ENCODE peak calls at places on chromosomes 6 and 20, in eight cellular contexts. D is cardiac muscle cell; U is PC-9; R is lower lobe of right lung; L is left lung; F is astrocyte; Y is CD8-positive, alpha-beta T cell; C is PC-3. W is an unnamed sample.

GRCh38 chr6:107113460-107114212 is 1.7 kb downstream of the BEND3 start:
- DNase-seq in D (no peak), U (no peak), R (no peak), L (no peak), F (no peak), Y (no peak), C (no peak), W (no peak)

GRCh38 chr6:6699741-6700367 is 111.3 kb downstream of the LY86 start:
- DNase-seq in D (peak; percentile 75), U (peak; percentile 90), R (peak; percentile 77), L (peak; percentile 84), F (peak; percentile 92), Y (no peak), C (peak; percentile 86), W (peak; percentile 99)

GRCh38 chr6:104428201-104428600 is 431.5 kb downstream of the HACE1 start:
- DNase-seq in D (no peak), U (no peak), R (no peak), L (no peak), F (no peak), Y (no peak), C (no peak), W (no peak)

GRCh38 chr6:44386929-44387345 is 569 bp upstream of the CDC5L start:
- DNase-seq in D (no peak), U (peak; percentile 5), R (no peak), L (no peak), F (peak; percentile 52), Y (no peak), C (peak; percentile 31), W (peak; percentile 67)

GRCh38 chr6:89509719-89510339 is 76.9 kb downstream of the ANKRD6 start:
- DNase-seq in D (peak; percentile 12), U (no peak), R (no peak), L (no peak), F (no peak), Y (no peak), C (peak; percentile 72), W (no peak)

GRCh38 chr6:5764401-5764955 is 242.2 kb downstream of the NRN1 start:
- DNase-seq in D (no peak), U (no peak), R (no peak), L (no peak), F (peak; percentile 60), Y (no peak), C (no peak), W (no peak)

GRCh38 chr6:48098923-48099322 is 12.1 kb downstream of the PTCHD4 start:
- DNase-seq in D (no peak), U (no peak), R (no peak), L (no peak), F (peak; percentile 41), Y (no peak), C (peak; percentile 55), W (no peak)

GRCh38 chr6:118896339-118897136 is 2.6 kb downstream of the ASF1A start:
- DNase-seq in D (peak; percentile 24), U (peak; percentile 16), R (no peak), L (no peak), F (peak; percentile 60), Y (no peak), C (peak; percentile 65), W (peak; percentile 88)

GRCh38 chr6:148342146-148343027 is at the start of gene SASH1:
- DNase-seq in D (peak; percentile 95), U (peak; percentile 45), R (peak; percentile 79), L (peak; percentile 55), F (peak; percentile 78), Y (no peak), C (peak; percentile 75), W (peak; percentile 87)

GRCh38 chr6:88166901-88167624 is 916 bp upstream of the CNR1 start:
- DNase-seq in D (peak; percentile 39), U (no peak), R (peak; percentile 46), L (no peak), F (no peak), Y (no peak), C (no peak), W (no peak)

GRCh38 chr6:115882174-115882573 is 178.5 kb downstream of the FRK start:
- DNase-seq in D (no peak), U (peak; percentile 52), R (no peak), L (no peak), F (no peak), Y (no peak), C (peak; percentile 92), W (peak; percentile 97)

GRCh38 chr6:111461860-111462259 is 21.2 kb downstream of the REV3L start:
- DNase-seq in D (no peak), U (no peak), R (no peak), L (no peak), F (no peak), Y (no peak), C (no peak), W (no peak)

GRCh38 chr6:132491303-132491702 is 21.6 kb downstream of the STX7 start:
- DNase-seq in D (no peak), U (no peak), R (no peak), L (no peak), F (peak; percentile 43), Y (no peak), C (no peak), W (no peak)

GRCh38 chr20:17500826-17501225 is 30.4 kb downstream of the BFSP1 start:
- DNase-seq in D (no peak), U (no peak), R (no peak), L (no peak), F (no peak), Y (no peak), C (no peak), W (no peak)

GRCh38 chr6:67606905-67607828 is 1027.9 kb upstream of the ADGRB3 start:
- DNase-seq in D (no peak), U (no peak), R (no peak), L (no peak), F (peak; percentile 23), Y (no peak), C (peak; percentile 44), W (no peak)

GRCh38 chr6:39051399-39052122 is 3.0 kb downstream of the GLP1R start:
- DNase-seq in D (no peak), U (peak; percentile 5), R (no peak), L (no peak), F (no peak), Y (no peak), C (peak; percentile 49), W (no peak)

GRCh38 chr20:43265449-43265848 is 75.7 kb upstream of the PTPRT start:
- DNase-seq in D (no peak), U (no peak), R (no peak), L (no peak), F (no peak), Y (no peak), C (no peak), W (no peak)

GRCh38 chr6:157326979-157327378 is 3.7 kb upstream of the TMEM242 start:
- DNase-seq in D (no peak), U (no peak), R (no peak), L (no peak), F (peak; percentile 74), Y (no peak), C (no peak), W (no peak)
- H3K27ac ChIP-seq in D (peak overlapping the region; percentile 20), U (no peak overlapping the region), R (no peak overlapping the region), L (no peak overlapping the region), F (no peak overlapping the region), Y (no peak overlapping the region), C (no peak overlapping the region), W (no peak overlapping the region)

DNA sequence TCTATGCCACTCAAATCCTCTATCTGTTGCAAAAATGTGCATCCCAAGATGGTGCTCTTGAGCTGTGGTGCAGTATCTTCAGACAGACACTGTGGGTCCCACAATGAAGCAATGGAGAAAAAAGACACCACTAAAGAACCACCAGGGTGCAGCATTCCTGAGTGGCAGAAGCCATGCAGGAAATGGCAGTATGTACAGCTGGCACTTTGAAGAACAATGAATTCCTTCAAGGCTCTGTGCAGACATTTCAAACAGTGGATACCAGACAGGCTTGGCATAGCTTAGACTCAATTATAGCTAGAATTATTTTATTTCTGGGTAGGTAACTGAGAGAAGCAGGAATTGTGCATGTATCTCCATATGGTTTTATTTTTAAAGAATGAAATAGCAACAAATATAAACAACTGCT is 24.0 kb upstream of the HDAC2 start:
- DNase-seq in D (peak; percentile 87), U (peak; percentile 65), R (no peak), L (no peak), F (peak; percentile 86), Y (peak; percentile 4), C (peak; percentile 90), W (peak; percentile 68)
- TF ChIP-seq CTCF in D (peak; percentile 81), U (peak; percentile 75), R (peak; percentile 39), L (peak; percentile 24), F (peak; percentile 94), Y (no peak), C (peak; percentile 97), W (peak; percentile 99)

GRCh38 chr20:25047766-25048165 is 10.2 kb downstream of the ACSS1 start:
- DNase-seq in D (no peak), U (no peak), R (peak; percentile 62), L (peak; percentile 53), F (no peak), Y (no peak), C (no peak), W (no peak)

GRCh38 chr20:25045343-25045712 is 12.6 kb downstream of the ACSS1 start:
- DNase-seq in D (no peak), U (no peak), R (peak; percentile 24), L (peak; percentile 22), F (no peak), Y (no peak), C (no peak), W (no peak)

GRCh38 chr20:25046736-25047666 is 10.9 kb downstream of the ACSS1 start:
- DNase-seq in D (no peak), U (no peak), R (peak; percentile 31), L (peak; percentile 29), F (no peak), Y (no peak), C (no peak), W (no peak)

GRCh38 chr20:25044660-25045342 is 13.1 kb downstream of the ACSS1 start:
- DNase-seq in D (no peak), U (no peak), R (peak; percentile 39), L (peak; percentile 19), F (no peak), Y (no peak), C (no peak), W (no peak)

GRCh38 chr20:25046181-25046641 is 11.7 kb downstream of the ACSS1 start:
- DNase-seq in D (no peak), U (no peak), R (peak; percentile 46), L (peak; percentile 64), F (no peak), Y (no peak), C (no peak), W (no peak)
- H3K27ac ChIP-seq in D (no peak overlapping the region), U (no peak overlapping the region), R (no peak overlapping the region), L (no peak overlapping the region), F (no peak overlapping the region), Y (no peak overlapping the region), C (no peak overlapping the region), W (no peak overlapping the region)

DNA sequence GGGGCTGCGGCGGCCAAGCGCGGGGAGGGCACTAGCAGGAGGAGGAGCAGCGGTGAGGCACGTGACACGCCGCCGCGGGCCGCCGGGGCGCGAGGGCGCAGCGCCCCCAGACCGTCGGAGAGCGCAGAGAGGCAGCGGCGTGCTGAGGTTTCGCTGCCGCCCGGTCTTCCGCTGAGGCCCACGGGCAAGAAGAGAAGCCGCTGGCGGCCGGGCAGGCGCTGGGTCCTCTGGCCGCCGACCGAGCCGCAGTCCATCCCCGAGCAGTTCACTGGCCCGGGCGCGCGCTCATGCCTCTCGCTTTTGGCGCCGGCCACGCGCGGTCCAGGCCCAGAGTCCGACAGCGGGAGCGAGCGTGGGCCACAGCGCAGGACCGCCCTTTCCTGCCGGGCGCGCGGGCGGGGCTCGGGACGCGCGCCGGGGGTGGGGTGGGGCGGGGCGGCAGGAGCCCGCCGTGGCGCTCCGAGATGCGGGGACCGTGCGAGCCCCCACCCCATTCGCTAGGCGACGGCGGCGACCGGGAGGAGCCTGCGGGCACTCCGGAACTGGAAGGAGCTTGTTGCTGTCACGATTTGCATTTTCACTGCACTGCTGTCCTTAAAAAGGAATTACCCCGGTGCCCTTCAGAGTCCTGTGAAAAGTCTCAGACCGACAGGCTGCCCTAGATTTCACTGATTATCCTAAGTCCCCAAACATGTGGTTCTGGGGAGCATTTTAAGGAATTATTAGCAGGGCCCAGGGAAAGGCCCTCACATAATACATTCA is at the start of gene MCUR1:
- DNase-seq in D (peak; percentile 92), U (peak; percentile 89), R (peak; percentile 91), L (peak; percentile 91), F (peak; percentile 77), Y (peak; percentile 68), C (peak; percentile 89), W (no peak)
- TF ChIP-seq CTCF in D (peak; percentile 11), U (no peak), R (peak; percentile 18), L (no peak), F (no peak), Y (no peak), C (peak; percentile 22), W (peak; percentile 50)